ENCODE peak calls at places on chromosomes 13 and 19, in seven cellular contexts. P is BJ; D is activated CD8-positive, alpha-beta T cell treated with anti-CD3 and anti-CD28 coated beads for 36 hours; F is AG04450; O is GM13976; T is fibroblast of lung; C is psoas muscle. E is an unnamed sample.

GRCh38 chr13:111337206-111337605 is 16.8 kb downstream of the TEX29 start:
- DNase-seq in P (peak; percentile 85), D (no peak), F (peak; percentile 91), O (no peak), T (peak; percentile 87), C (no peak), E (no peak)

GRCh38 chr13:33205804-33206221 is 79.7 kb downstream of the STARD13 start:
- DNase-seq in P (no peak), D (no peak), F (no peak), O (no peak), T (peak; percentile 44), C (no peak), E (no peak)

GRCh38 chr19:4829001-4829712 is 2.4 kb downstream of the TICAM1 start:
- DNase-seq in P (no peak), D (no peak), F (no peak), O (peak; percentile 44), T (no peak), C (no peak), E (no peak)

GRCh38 chr13:32838985-32839384 is 177.2 kb upstream of the KL start:
- DNase-seq in P (no peak), D (peak; percentile 20), F (no peak), O (peak; percentile 64), T (no peak), C (no peak), E (no peak)

GRCh38 chr13:111866731-111867245 is 200.2 kb upstream of the SOX1 start:
- DNase-seq in P (no peak), D (no peak), F (no peak), O (no peak), T (no peak), C (no peak), E (no peak)

GRCh38 chr13:64471916-64472315 is 2758.2 kb downstream of the PCDH9 start:
- DNase-seq in P (no peak), D (no peak), F (peak; percentile 11), O (no peak), T (peak; percentile 51), C (no peak), E (no peak)

GRCh38 chr13:59274958-59275727 is 888.6 kb downstream of the DIAPH3 start:
- DNase-seq in P (no peak), D (no peak), F (no peak), O (no peak), T (no peak), C (no peak), E (no peak)

GRCh38 chr13:51643114-51643881 is 59.0 kb downstream of the WDFY2 start:
- DNase-seq in P (peak; percentile 85), D (no peak), F (peak; percentile 63), O (no peak), T (peak; percentile 95), C (no peak), E (no peak)

GRCh38 chr19:45439569-45440258 is 16.0 kb upstream of the ERCC1 start:
- DNase-seq in P (no peak), D (peak; percentile 90), F (no peak), O (peak; percentile 89), T (peak; percentile 74), C (peak; percentile 96), E (peak; percentile 78)

GRCh38 chr13:62747629-62748028 is 1332.0 kb upstream of the PCDH20 start:
- DNase-seq in P (peak; percentile 3), D (no peak), F (no peak), O (no peak), T (peak; percentile 1), C (no peak), E (no peak)

GRCh38 chr19:32581704-32582164 is 744 bp downstream of the PDCD5 start:
- DNase-seq in P (no peak), D (no peak), F (peak; percentile 21), O (no peak), T (peak; percentile 38), C (peak; percentile 60), E (no peak)

GRCh38 chr19:33953023-33953422 is 156.4 kb downstream of the KCTD15 start:
- DNase-seq in P (no peak), D (no peak), F (no peak), O (no peak), T (no peak), C (no peak), E (no peak)

GRCh38 chr13:102011539-102011938 is 390.3 kb downstream of the FGF14 start:
- DNase-seq in P (no peak), D (no peak), F (no peak), O (no peak), T (no peak), C (no peak), E (no peak)

GRCh38 chr19:51552996-51553725 is 17.9 kb upstream of the ZNF175 start:
- DNase-seq in P (no peak), D (peak; percentile 52), F (peak; percentile 23), O (peak; percentile 52), T (peak; percentile 32), C (peak; percentile 71), E (no peak)

GRCh38 chr19:38648789-38649304 is 1.4 kb downstream of the ACTN4 start:
- DNase-seq in P (no peak), D (no peak), F (no peak), O (no peak), T (no peak), C (no peak), E (no peak)

GRCh38 chr13:40508767-40509342 is 157.6 kb downstream of the FOXO1 start:
- DNase-seq in P (no peak), D (no peak), F (no peak), O (no peak), T (no peak), C (no peak), E (no peak)

GRCh38 chr19:40465025-40465780 is at the start of gene BLVRB:
- DNase-seq in P (no peak), D (peak; percentile 67), F (no peak), O (no peak), T (peak; percentile 83), C (no peak), E (no peak)

GRCh38 chr13:97491452-97491851 is 57.5 kb downstream of the RAP2A start:
- DNase-seq in P (no peak), D (no peak), F (no peak), O (no peak), T (no peak), C (no peak), E (no peak)

GRCh38 chr13:28423010-28423409 is 71.9 kb downstream of the FLT1 start:
- DNase-seq in P (no peak), D (peak; percentile 68), F (no peak), O (no peak), T (no peak), C (no peak), E (no peak)

DNA sequence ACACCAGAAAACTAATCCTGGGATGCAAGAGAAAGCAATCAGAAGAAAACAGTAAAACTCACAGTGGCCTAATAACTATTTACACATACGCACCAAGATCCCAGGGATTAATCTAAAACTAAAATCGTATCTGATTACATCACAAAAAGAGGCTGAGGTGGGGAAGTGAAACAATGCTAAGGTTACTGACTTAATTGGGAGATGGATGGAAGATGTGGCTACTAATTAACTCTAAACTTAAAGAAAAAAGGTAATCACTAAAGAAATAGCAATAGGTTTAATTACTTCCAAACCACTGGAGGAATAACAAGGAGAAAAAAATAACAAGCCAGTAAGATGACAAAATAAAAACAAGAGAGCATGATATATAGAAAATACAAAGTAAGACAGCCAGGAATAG is 50.4 kb downstream of the NUFIP1 start:
- DNase-seq in P (no peak), D (no peak), F (no peak), O (no peak), T (no peak), C (no peak), E (no peak)
- TF ChIP-seq CTCF in P (no peak), D (no peak), F (no peak), O (no peak), T (no peak), C (no peak), E (no peak)

DNA sequence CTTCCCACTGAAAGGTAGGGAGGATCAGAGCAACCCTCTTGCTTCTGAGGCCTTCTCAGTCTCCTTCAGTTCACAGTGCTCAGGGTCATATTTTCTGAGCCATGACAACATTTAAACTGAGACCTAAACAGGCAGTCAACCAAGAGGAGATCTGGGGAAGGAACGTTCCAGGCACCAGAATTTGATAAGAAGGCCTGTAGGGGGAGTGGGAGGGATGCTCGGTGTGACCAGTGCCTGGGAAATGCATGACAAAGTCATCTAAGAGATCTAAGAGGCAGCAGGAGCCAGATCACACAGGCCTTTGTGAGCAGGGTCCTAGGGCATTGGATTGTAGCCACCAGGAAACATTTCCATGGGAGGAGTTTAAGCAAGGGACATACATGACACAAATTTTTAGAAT is 71.6 kb downstream of the SHISA2 start:
- DNase-seq in P (no peak), D (peak; percentile 17), F (no peak), O (no peak), T (peak; percentile 10), C (no peak), E (no peak)
- TF ChIP-seq CTCF in P (peak; percentile 44), D (no peak), F (peak; percentile 40), O (no peak), T (no peak), C (peak; percentile 22), E (no peak)

DNA sequence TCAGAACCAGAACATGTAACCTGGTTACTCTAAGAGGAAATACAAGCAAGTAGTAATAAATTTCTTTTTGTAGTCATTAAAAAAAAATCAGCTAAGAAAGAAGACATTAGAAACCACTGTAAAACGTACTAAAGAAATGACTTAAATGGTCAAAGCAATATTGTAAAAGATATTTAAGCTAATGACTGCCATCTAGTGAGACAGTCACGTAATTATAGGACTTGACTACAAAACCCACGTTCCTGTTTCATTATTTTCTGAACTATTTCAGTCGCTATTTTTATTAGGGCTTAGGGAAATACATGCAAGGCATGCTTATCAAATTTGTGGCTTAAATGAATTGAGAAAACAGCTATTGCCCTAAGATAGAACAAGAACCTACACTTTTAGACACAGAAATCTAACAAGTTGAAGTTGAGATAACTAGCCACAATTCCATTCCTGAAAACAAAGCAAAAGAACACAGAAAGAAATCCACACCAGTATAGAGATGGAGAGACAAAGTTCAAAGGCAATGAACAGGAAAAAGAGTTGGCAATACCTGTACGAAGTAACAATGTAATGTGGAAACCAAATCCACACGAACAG is 17.9 kb downstream of the ALG5 start:
- DNase-seq in P (peak; percentile 36), D (no peak), F (peak; percentile 36), O (peak; percentile 47), T (peak; percentile 53), C (no peak), E (no peak)
- TF ChIP-seq CTCF in P (peak; percentile 46), D (peak; percentile 66), F (peak; percentile 55), O (peak; percentile 37), T (no peak), C (peak; percentile 60), E (peak; percentile 25)

DNA sequence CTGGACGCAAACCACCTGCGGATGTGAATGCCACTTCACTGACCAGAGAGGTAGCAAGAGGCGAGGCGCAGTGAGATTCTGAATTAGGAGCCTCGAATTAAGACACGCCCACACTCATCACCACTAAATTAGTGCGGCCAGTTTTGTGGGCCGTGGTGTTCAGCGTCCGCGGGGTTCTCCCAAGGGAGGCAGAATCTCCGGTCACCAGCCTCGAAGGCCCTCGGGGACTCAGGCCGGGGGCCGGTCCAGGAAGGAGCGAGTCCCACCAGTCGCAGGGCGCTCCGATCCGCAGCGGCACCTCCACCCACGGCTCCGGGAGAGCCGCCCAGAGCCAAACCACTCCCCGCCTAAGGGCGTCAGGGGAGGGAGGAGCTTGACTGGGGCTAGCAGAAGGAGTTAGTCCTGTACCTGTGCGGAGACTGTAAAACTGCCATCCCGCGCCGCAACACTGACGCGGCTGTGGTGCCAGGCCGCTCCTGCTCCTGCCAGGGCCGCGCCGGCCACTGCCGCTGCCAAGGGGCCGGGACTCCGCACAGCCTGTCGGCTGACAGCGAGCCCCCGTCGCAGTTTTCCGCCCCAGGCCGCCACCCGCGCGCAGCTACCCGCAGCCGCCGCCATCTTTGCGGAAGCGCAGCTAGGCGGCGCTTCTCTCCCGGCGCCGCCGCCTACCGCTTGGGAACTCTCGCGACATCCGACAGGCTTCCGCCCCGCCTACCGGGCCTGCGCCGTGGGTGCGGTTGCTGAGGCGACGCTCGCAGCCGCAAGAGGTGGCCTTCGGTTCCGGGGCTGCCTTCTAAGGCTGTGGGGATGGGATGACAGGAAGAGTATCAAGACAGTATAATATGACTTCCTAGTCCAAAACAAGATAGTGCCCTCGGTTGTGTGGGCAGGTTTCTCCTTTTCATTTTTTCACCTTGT is at the start of gene MICU2:
- DNase-seq in P (peak; percentile 67), D (peak; percentile 96), F (peak; percentile 81), O (peak; percentile 96), T (peak; percentile 93), C (peak; percentile 96), E (peak; percentile 95)
- TF ChIP-seq CTCF in P (peak; percentile 8), D (no peak), F (no peak), O (no peak), T (peak; percentile 9), C (no peak), E (no peak)